ENCODE peak calls at places on chromosomes 7 and 10, in five cellular contexts. R, K, T, L and C are unnamed samples.

GRCh38 chr7:80134536-80135305 is at the start of gene GNAI1:
- DNase-seq in L (peak; percentile 77), T (peak; percentile 72), K (peak; percentile 93), R (peak; percentile 73), C (peak; percentile 85)

GRCh38 chr10:117167346-117168134 is 29.5 kb upstream of the VAX1 start:
- DNase-seq in L (no peak), T (no peak), K (no peak), R (no peak), C (no peak)

GRCh38 chr7:73839743-73840714 is 2.3 kb downstream of the METTL27 start:
- DNase-seq in K (no peak), R (no peak), L (no peak), T (no peak), C (no peak)

GRCh38 chr7:4102231-4102841 is 579.8 kb upstream of the FOXK1 start:
- DNase-seq in K (no peak), L (no peak), R (no peak), T (no peak), C (no peak)

GRCh38 chr7:33853361-33854062 is 51.8 kb upstream of the BMPER start:
- DNase-seq in L (peak; percentile 96), R (no peak), K (peak; percentile 91), T (peak; percentile 66), C (no peak)

GRCh38 chr10:67665491-67665890 is 30.5 kb downstream of the CTNNA3 start:
- DNase-seq in T (no peak), K (no peak), R (no peak), L (no peak), C (no peak)

GRCh38 chr10:62794306-62794705 is 10.2 kb upstream of the ADO start:
- DNase-seq in L (peak; percentile 68), T (peak; percentile 25), K (no peak), R (no peak), C (no peak)

GRCh38 chr10:5968681-5969453 is 8.5 kb downstream of the IL15RA start:
- DNase-seq in T (no peak), R (peak; percentile 16), L (no peak), K (no peak), C (no peak)

GRCh38 chr10:34988397-34989067 is 101.6 kb downstream of the CUL2 start:
- DNase-seq in K (no peak), T (no peak), R (no peak), L (no peak), C (no peak)

GRCh38 chr7:70354409-70355169 is 756.3 kb downstream of the AUTS2 start:
- DNase-seq in T (no peak), R (no peak), K (no peak), L (no peak), C (no peak)

GRCh38 chr7:95102662-95103061 is 195.3 kb downstream of the PPP1R9A start:
- DNase-seq in T (no peak), L (peak; percentile 50), K (peak; percentile 2), R (no peak), C (no peak)

GRCh38 chr7:130022115-130022514 is 29.1 kb downstream of the ZC3HC1 start:
- DNase-seq in K (no peak), T (no peak), R (no peak), L (no peak), C (no peak)

GRCh38 chr7:75967573-75967997 is 26.8 kb downstream of the TMEM120A start:
- DNase-seq in R (peak; percentile 47), L (no peak), K (no peak), T (no peak), C (peak; percentile 78)

GRCh38 chr7:115097175-115097671 is 175.3 kb downstream of the MDFIC start:
- DNase-seq in L (peak; percentile 89), K (peak; percentile 56), R (no peak), T (peak; percentile 35), C (no peak)

GRCh38 chr7:51456471-51457060 is 140.0 kb upstream of the COBL start:
- DNase-seq in T (no peak), K (no peak), L (no peak), R (no peak), C (no peak)

GRCh38 chr7:66921396-66921917 is 432 bp downstream of the TMEM248 start:
- DNase-seq in K (no peak), T (no peak), L (peak; percentile 55), R (peak; percentile 49), C (peak; percentile 75)

GRCh38 chr10:5423774-5424173 is 11.4 kb downstream of the NET1 start:
- DNase-seq in T (no peak), L (peak; percentile 72), R (no peak), K (no peak), C (no peak)

GRCh38 chr10:96720422-96721206 is at the start of gene PIK3AP1:
- DNase-seq in K (no peak), R (peak; percentile 72), T (no peak), L (no peak), C (peak; percentile 74)

GRCh38 chr10:62072901-62073300 is 171.4 kb downstream of the ARID5B start:
- DNase-seq in T (no peak), K (no peak), L (peak; percentile 84), R (no peak), C (no peak)

GRCh38 chr7:38105874-38106483 is 72.1 kb upstream of the STARD3NL start:
- DNase-seq in R (no peak), K (peak; percentile 17), L (peak; percentile 45), T (no peak), C (no peak)

GRCh38 chr7:957418-958220 is 3.1 kb upstream of the ADAP1 start:
- DNase-seq in T (no peak), R (no peak), K (no peak), L (no peak), C (no peak)

GRCh38 chr7:28069788-28070187 is 110.8 kb downstream of the JAZF1 start:
- DNase-seq in R (peak; percentile 25), T (no peak), L (peak; percentile 81), K (peak; percentile 83), C (no peak)

GRCh38 chr7:135837675-135838074 is 89.1 kb upstream of the FAM180A start:
- DNase-seq in T (no peak), L (no peak), R (no peak), K (no peak), C (peak; percentile 11)

GRCh38 chr10:4260483-4260882 is 475.5 kb upstream of the KLF6 start:
- DNase-seq in L (peak; percentile 59), T (no peak), R (no peak), K (no peak), C (no peak)

GRCh38 chr10:87608756-87609155 is 50.9 kb upstream of the PAPSS2 start:
- DNase-seq in T (no peak), K (peak; percentile 19), L (no peak), R (no peak), C (no peak)

GRCh38 chr10:101939273-101939635 is 95.7 kb upstream of the KCNIP2 start:
- DNase-seq in R (no peak), K (peak; percentile 87), T (peak; percentile 75), L (peak; percentile 93), C (no peak)

GRCh38 chr7:157020514-157021070 is 10.1 kb upstream of the MNX1 start:
- DNase-seq in K (no peak), L (no peak), R (peak; percentile 16), T (no peak), C (no peak)

GRCh38 chr7:157021893-157022680 is 11.6 kb upstream of the MNX1 start:
- DNase-seq in L (no peak), T (no peak), R (no peak), K (no peak), C (no peak)

GRCh38 chr7:157019718-157020451 is 9.4 kb upstream of the MNX1 start:
- DNase-seq in K (no peak), T (no peak), L (no peak), R (no peak), C (no peak)

GRCh38 chr7:157022681-157023588 is 12.5 kb upstream of the MNX1 start:
- DNase-seq in R (peak; percentile 33), K (no peak), T (no peak), L (no peak), C (no peak)

DNA sequence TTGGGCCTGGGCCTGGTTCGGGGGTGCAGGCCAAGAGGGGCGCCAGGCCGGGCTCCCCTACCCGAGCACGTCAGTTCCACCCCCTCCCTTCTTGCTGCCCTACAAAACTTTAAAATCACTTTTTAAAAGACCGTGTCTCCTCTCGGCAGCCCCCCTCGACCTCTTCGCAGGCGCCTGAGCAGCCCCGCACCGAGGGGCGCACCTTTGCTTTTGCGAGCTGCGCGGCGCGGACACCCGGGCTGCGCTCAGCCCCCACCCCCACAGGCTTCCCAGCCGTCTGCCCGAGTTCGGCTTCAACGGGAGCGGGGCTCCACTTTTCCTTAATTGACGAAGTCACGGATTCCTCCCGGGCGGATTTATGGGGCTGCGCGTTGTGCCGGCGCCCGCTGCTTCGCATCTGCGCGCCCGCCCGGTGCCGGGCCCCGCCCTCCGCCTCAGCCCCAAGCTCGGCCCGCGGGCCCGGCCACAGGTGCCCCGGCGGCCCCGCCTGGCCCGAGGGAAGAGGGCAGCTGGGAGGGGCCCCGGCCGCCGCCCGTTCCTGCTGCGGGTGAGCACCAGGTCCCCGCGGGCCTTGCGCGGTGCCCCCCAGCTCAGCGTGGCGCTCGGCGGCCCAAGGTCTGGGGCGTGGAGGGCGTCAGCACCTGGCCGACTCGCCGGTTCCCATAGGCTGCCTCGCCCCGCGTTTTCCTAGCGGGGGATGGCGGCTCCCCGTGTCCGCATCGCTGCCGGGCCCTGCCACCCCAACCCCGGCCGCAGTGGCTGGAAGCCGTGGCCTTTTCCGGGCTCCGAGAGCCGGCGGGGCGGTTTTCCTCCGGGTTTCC is 10.8 kb upstream of the MNX1 start:
- DNase-seq in L (no peak), K (no peak), T (no peak), R (peak; percentile 17), C (no peak)
- H3K4me3 ChIP-seq in L (no peak overlapping the region), K (no peak overlapping the region), T (no peak overlapping the region), R (peak overlapping the region; percentile 5), C (peak overlapping the region; percentile 56)

DNA sequence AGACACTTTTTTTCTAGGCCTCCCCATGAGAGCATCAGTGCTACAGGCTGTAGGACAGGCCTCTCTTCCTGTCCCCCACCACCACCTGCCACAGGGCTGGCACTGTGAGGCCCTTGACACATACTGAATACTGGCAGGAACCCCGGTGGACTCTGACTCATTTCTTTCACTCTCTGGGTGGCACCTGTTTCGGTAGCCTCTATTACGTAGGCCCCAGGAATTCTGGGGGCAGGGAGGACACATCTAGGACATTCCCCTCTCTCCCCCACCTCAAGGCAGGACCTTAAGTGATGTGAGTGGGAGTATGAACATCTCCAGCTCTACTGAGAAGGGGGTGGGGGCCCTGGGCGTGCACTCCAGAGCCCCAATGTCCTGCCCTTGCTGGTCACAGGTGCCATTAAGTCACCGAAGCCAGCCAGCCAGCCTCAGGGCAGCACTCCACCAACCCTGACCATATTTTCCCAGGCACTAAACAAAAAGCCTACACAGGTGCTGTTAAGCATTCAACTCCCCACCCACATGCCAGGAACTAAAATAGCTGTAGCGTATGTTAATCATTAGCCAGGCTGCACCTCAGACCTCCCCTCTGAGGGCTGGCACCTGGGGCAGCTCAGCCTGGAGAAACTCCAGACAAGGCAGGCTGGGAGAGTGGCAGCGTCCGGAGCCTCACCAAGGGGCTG is 8.9 kb downstream of the ANXA11 start:
- DNase-seq in T (no peak), K (no peak), R (peak; percentile 89), L (peak; percentile 74), C (peak; percentile 84)
- H3K4me3 ChIP-seq in T (no peak overlapping the region), K (no peak overlapping the region), R (no peak overlapping the region), L (no peak overlapping the region), C (peak overlapping the region; percentile 29)

GRCh38 chr7:134431805-134432204 is 27.1 kb downstream of the AKR1B1 start:
- DNase-seq in L (no peak), T (no peak), R (peak; percentile 92), K (no peak), C (no peak)
- H3K4me3 ChIP-seq in L (peak overlapping the region; percentile 69), T (peak overlapping the region; percentile 23), R (peak overlapping the region; percentile 30), K (peak overlapping the region; percentile 36), C (peak overlapping the region; percentile 66)

GRCh38 chr10:26214538-26215461 is 1.8 kb upstream of the GAD2 start:
- DNase-seq in R (no peak), L (no peak), K (no peak), T (no peak), C (no peak)
- H3K4me3 ChIP-seq in R (no peak overlapping the region), L (no peak overlapping the region), K (no peak overlapping the region), T (no peak overlapping the region), C (peak overlapping the region; percentile 52)